ENCODE peak calls at places on chromosomes 11 and 22, in five cellular contexts. One of them, this sample, is unnamed.

GRCh38 chr11:83097671-83098070 is 26.0 kb upstream of the RAB30 start:
- DNase-seq in IMR-90: peak; percentile 29
- DNase-seq in H54: no peak
- DNase-seq in ovary: no peak
- DNase-seq in heart left ventricle: no peak
- DNase-seq in this sample: no peak

GRCh38 chr11:106507645-106508306 is 430.3 kb downstream of the AASDHPPT start:
- DNase-seq in IMR-90: no peak
- DNase-seq in ovary: no peak
- DNase-seq in heart left ventricle: no peak
- DNase-seq in H54: no peak
- DNase-seq in this sample: no peak

GRCh38 chr11:115890500-115890899 is 386.3 kb upstream of the CADM1 start:
- DNase-seq in ovary: no peak
- DNase-seq in IMR-90: no peak
- DNase-seq in heart left ventricle: no peak
- DNase-seq in H54: no peak
- DNase-seq in this sample: no peak

GRCh38 chr11:15059132-15059531 is 14.3 kb upstream of the CALCB start:
- DNase-seq in IMR-90: no peak
- DNase-seq in heart left ventricle: no peak
- DNase-seq in H54: no peak
- DNase-seq in ovary: no peak
- DNase-seq in this sample: no peak

GRCh38 chr11:123073343-123074057 is 11.6 kb upstream of the HSPA8 start:
- DNase-seq in ovary: no peak
- DNase-seq in H54: no peak
- DNase-seq in IMR-90: no peak
- DNase-seq in heart left ventricle: no peak
- DNase-seq in this sample: no peak

GRCh38 chr11:2590951-2591754 is 108.6 kb downstream of the KCNQ1OT1 start:
- DNase-seq in ovary: peak; percentile 8
- DNase-seq in IMR-90: no peak
- DNase-seq in H54: no peak
- DNase-seq in heart left ventricle: peak; percentile 4
- DNase-seq in this sample: no peak

GRCh38 chr22:46854125-46854870 is 91.8 kb downstream of the TBC1D22A start:
- DNase-seq in heart left ventricle: peak; percentile 52
- DNase-seq in IMR-90: peak; percentile 15
- DNase-seq in ovary: no peak
- DNase-seq in H54: no peak
- DNase-seq in this sample: no peak

GRCh38 chr11:62400760-62401159 is 18.1 kb upstream of the SCGB1A1 start:
- DNase-seq in ovary: peak; percentile 87
- DNase-seq in IMR-90: peak; percentile 74
- DNase-seq in heart left ventricle: peak; percentile 84
- DNase-seq in H54: peak; percentile 80
- DNase-seq in this sample: peak; percentile 57

GRCh38 chr11:8183136-8183535 is 14.3 kb upstream of the RIC3 start:
- DNase-seq in H54: no peak
- DNase-seq in ovary: no peak
- DNase-seq in IMR-90: no peak
- DNase-seq in heart left ventricle: no peak
- DNase-seq in this sample: no peak

GRCh38 chr11:35998651-35999050 is 54.8 kb downstream of the LDLRAD3 start:
- DNase-seq in IMR-90: no peak
- DNase-seq in heart left ventricle: no peak
- DNase-seq in ovary: no peak
- DNase-seq in H54: no peak
- DNase-seq in this sample: no peak

GRCh38 chr11:10581481-10582019 is 13.1 kb upstream of the LYVE1 start:
- DNase-seq in heart left ventricle: peak; percentile 39
- DNase-seq in ovary: no peak
- DNase-seq in IMR-90: peak; percentile 63
- DNase-seq in H54: no peak
- DNase-seq in this sample: no peak

GRCh38 chr11:111541209-111542061 is 915 bp downstream of the LAYN start:
- DNase-seq in IMR-90: peak; percentile 92
- DNase-seq in H54: peak; percentile 21
- DNase-seq in heart left ventricle: peak; percentile 71
- DNase-seq in ovary: peak; percentile 69
- DNase-seq in this sample: no peak

GRCh38 chr11:84319853-84320252 is 1033.7 kb upstream of the CCDC90B start:
- DNase-seq in IMR-90: no peak
- DNase-seq in H54: no peak
- DNase-seq in heart left ventricle: no peak
- DNase-seq in ovary: no peak
- DNase-seq in this sample: no peak

GRCh38 chr22:19422440-19423301 is 8.9 kb downstream of the HIRA start:
- DNase-seq in heart left ventricle: no peak
- DNase-seq in ovary: no peak
- DNase-seq in IMR-90: no peak
- DNase-seq in H54: no peak
- DNase-seq in this sample: no peak

GRCh38 chr11:93000511-93001476 is 31.3 kb downstream of the MTNR1B start:
- DNase-seq in heart left ventricle: no peak
- DNase-seq in ovary: no peak
- DNase-seq in IMR-90: peak; percentile 95
- DNase-seq in H54: no peak
- DNase-seq in this sample: peak; percentile 13

GRCh38 chr22:37177755-37178154 is 10.3 kb downstream of the C1QTNF6 start:
- DNase-seq in heart left ventricle: no peak
- DNase-seq in IMR-90: no peak
- DNase-seq in ovary: no peak
- DNase-seq in H54: no peak
- DNase-seq in this sample: no peak

GRCh38 chr22:50684986-50685385 is 12.4 kb downstream of the SHANK3 start:
- DNase-seq in IMR-90: peak; percentile 39
- DNase-seq in H54: no peak
- DNase-seq in ovary: no peak
- DNase-seq in heart left ventricle: no peak
- DNase-seq in this sample: no peak

GRCh38 chr22:50687829-50688228 is 15.2 kb downstream of the SHANK3 start:
- DNase-seq in H54: no peak
- DNase-seq in ovary: no peak
- DNase-seq in IMR-90: no peak
- DNase-seq in heart left ventricle: peak; percentile 4
- DNase-seq in this sample: no peak

GRCh38 chr22:50686794-50687193 is 14.2 kb downstream of the SHANK3 start:
- DNase-seq in heart left ventricle: no peak
- DNase-seq in IMR-90: no peak
- DNase-seq in H54: no peak
- DNase-seq in ovary: no peak
- DNase-seq in this sample: no peak

GRCh38 chr22:50691521-50691920 is 18.9 kb downstream of the SHANK3 start:
- DNase-seq in IMR-90: peak; percentile 44
- DNase-seq in heart left ventricle: no peak
- DNase-seq in H54: no peak
- DNase-seq in ovary: no peak
- DNase-seq in this sample: peak; percentile 20

DNA sequence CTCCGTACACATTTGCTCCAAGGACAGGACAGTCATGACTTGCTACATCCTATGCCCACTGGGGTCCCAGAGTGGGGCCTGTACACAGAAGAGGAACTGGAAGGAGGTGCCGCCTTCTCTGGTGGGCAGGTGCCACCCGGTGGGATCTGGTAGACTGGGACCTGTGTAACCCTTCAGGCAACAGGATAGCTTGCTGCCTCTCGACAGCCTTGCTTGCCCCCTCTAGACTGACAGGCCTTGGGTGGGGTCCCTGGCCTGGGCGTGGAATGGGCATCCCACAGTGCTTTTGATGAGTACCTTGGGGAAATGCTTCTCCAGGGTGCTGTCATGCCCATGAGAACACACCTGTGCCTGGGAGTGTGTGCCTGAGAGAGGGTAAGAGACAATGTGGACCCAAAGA is 15.8 kb downstream of the SHANK3 start:
- DNase-seq in IMR-90: no peak
- DNase-seq in heart left ventricle: no peak
- DNase-seq in ovary: no peak
- DNase-seq in H54: no peak
- DNase-seq in this sample: no peak
- TF ChIP-seq POLR2A in IMR-90: no peak
- TF ChIP-seq POLR2A in heart left ventricle: no peak
- TF ChIP-seq POLR2A in ovary: no peak
- TF ChIP-seq POLR2A in H54: no peak
- TF ChIP-seq POLR2A in this sample: no peak

GRCh38 chr11:114179234-114179941 is 116.8 kb upstream of the NNMT start:
- DNase-seq in heart left ventricle: peak; percentile 74
- DNase-seq in IMR-90: no peak
- DNase-seq in ovary: peak; percentile 82
- DNase-seq in H54: no peak
- DNase-seq in this sample: peak; percentile 13
- TF ChIP-seq POLR2A in heart left ventricle: no peak
- TF ChIP-seq POLR2A in IMR-90: no peak
- TF ChIP-seq POLR2A in ovary: peak; percentile 68
- TF ChIP-seq POLR2A in H54: no peak
- TF ChIP-seq POLR2A in this sample: peak; percentile 25

DNA sequence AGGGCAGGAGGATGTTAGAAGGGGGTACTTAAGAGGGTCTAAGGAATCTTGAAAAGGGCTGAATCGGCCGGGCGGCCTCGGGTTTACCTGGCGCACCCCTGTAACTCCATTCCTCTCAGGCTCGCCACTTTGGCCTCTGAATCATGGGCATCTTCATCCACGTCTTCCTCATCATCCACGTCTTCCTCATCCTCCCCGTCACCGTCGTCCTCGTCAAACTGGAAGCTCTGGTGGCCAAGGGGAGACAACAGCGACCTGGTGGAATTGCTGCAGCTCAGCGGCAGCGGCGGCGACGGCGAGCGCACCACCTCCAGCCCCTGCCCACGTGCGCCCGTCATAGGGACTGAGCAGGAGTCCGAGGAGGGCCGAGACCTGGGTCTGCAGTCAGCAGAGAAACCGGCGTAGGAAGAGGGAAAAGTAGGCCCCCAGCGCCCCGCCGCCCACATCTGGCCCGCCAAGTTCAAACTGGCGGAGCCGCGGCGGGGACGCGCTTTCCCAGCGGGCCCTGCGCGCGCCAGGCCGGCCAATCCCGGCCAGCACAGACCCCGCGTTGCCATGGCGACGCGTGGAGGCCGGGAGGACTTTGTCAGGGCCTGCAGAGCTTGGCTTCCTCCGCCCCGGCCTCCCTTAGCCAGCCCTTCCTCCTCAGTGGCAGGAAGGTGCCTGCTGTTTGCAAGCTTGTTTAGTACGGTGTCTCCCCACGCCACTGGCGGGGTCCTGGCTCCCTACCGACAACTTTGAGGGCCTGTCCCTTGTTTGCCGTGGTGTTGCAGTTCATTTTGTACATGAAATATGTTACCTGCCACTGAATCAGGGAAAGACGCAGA is at the start of gene CCDC34:
- DNase-seq in ovary: peak; percentile 91
- DNase-seq in IMR-90: peak; percentile 90
- DNase-seq in heart left ventricle: peak; percentile 91
- DNase-seq in H54: peak; percentile 90
- DNase-seq in this sample: peak; percentile 96
- TF ChIP-seq POLR2A in ovary: peak; percentile 6
- TF ChIP-seq POLR2A in IMR-90: no peak
- TF ChIP-seq POLR2A in heart left ventricle: no peak
- TF ChIP-seq POLR2A in H54: peak; percentile 55
- TF ChIP-seq POLR2A in this sample: peak; percentile 65

DNA sequence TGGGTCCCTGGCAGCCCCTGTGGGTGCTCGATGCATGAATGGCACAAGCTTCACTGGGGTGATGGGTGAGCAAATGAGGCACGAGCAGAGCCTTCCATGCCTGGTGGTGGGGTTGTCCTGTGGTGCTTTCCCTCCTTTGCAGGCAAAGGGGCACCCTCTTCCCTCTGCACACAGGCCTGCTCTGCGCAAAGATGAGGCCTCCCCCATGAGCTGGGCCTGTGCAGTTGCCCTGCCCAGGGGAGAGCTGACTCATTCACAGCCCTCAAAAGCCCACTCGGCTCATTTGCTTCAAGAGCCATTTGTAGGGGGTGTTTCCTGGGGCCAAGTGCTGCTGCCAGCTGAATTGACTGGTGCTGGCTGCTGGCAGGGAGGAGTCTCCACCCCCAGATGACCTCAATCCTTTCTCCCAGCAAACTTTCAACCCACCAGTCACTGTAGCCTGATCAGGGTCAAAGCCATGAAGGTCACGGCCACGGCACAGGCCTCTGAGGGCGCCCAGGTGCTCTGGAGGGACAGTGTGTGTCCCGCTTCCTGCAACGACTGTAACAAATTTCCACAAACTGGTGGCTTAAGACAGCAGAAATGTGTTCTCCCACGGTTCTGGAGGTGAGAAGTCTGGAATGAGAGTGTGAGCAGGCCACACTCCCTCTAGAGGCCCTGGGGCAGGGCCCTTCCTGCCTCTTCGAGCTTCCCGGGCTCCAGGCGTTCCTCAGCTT is 48.8 kb upstream of the ANO1 start:
- DNase-seq in H54: no peak
- DNase-seq in ovary: no peak
- DNase-seq in heart left ventricle: no peak
- DNase-seq in IMR-90: no peak
- DNase-seq in this sample: no peak
- TF ChIP-seq POLR2A in H54: no peak
- TF ChIP-seq POLR2A in ovary: no peak
- TF ChIP-seq POLR2A in heart left ventricle: no peak
- TF ChIP-seq POLR2A in IMR-90: no peak
- TF ChIP-seq POLR2A in this sample: no peak

DNA sequence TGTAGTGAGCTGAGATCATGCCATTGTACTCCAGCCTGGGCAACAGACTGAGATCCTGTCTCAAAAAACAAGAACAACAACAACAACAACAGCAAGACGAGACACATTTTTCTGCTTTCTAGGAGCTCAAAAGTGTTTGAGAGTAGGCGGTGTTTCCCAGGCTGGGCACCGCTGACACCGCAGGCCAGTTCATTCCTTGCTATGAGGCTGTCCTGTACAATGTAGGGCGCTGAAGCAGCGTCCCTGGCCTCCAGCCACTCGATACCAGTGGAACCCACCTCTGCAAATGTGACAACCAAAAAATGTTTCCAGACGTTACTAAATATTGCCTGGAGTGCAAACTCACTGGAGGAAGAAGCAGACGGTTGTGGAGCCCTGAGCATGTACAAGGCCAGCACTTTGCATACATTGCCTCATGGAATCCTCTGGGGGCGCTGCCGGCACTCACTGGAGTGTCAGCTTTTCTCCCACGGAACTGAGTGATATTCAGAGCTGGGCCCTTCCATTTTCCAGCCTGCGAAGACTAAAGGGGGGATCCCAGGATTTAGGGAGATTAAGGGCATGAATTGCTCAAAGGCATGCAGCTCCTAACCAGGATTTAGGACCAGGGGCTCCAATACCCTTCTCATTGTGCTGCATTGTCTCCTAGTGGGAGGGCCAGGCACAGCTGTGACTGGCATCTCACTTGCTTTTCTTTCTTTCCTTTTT is 5.8 kb upstream of the MIEF1 start:
- DNase-seq in H54: peak; percentile 39
- DNase-seq in ovary: peak; percentile 67
- DNase-seq in IMR-90: peak; percentile 57
- DNase-seq in heart left ventricle: peak; percentile 82
- DNase-seq in this sample: peak; percentile 80
- TF ChIP-seq POLR2A in H54: no peak
- TF ChIP-seq POLR2A in ovary: no peak
- TF ChIP-seq POLR2A in IMR-90: no peak
- TF ChIP-seq POLR2A in heart left ventricle: no peak
- TF ChIP-seq POLR2A in this sample: no peak

GRCh38 chr22:39311592-39312400 is 7.6 kb downstream of the RPL3 start:
- DNase-seq in heart left ventricle: no peak
- DNase-seq in ovary: peak; percentile 37
- DNase-seq in H54: no peak
- DNase-seq in IMR-90: no peak
- DNase-seq in this sample: no peak
- TF ChIP-seq POLR2A in heart left ventricle: no peak
- TF ChIP-seq POLR2A in ovary: no peak
- TF ChIP-seq POLR2A in H54: no peak
- TF ChIP-seq POLR2A in IMR-90: peak; percentile 27
- TF ChIP-seq POLR2A in this sample: peak; percentile 56

GRCh38 chr11:96242971-96243647 is 99.9 kb downstream of the MAML2 start:
- DNase-seq in IMR-90: peak; percentile 98
- DNase-seq in H54: peak; percentile 65
- DNase-seq in ovary: peak; percentile 92
- DNase-seq in heart left ventricle: peak; percentile 95
- DNase-seq in this sample: peak; percentile 85
- TF ChIP-seq POLR2A in IMR-90: no peak
- TF ChIP-seq POLR2A in H54: no peak
- TF ChIP-seq POLR2A in ovary: peak; percentile 22
- TF ChIP-seq POLR2A in heart left ventricle: no peak
- TF ChIP-seq POLR2A in this sample: peak; percentile 17

This sample was measured in erythroblast.